ENCODE peak calls at places on chromosomes 12 and 14, in nine cellular contexts. U is psoas muscle, S is heart right ventricle, M is aorta, D is gastrocnemius medialis, V is esophagus squamous epithelium, Y is PC-3, Z is cardiac muscle cell, N is mammary epithelial cell. B is an unnamed sample.

GRCh38 chr12:132133952-132134652 is 10.0 kb downstream of the DDX51 start:
- DNase-seq in U (no peak), S (no peak), M (peak), D (no peak), V (no peak), Y (no peak), Z (no peak), N (no peak), B (no peak)

GRCh38 chr12:7259060-7259459 is 44.8 kb upstream of the ACSM4 start:
- DNase-seq in U (no peak), S (no peak), M (no peak), D (no peak), V (no peak), Y (no peak), Z (no peak), N (no peak), B (no peak)

GRCh38 chr14:58599707-58600106 is 38.1 kb upstream of the DACT1 start:
- DNase-seq in U (no peak), S (no peak), M (no peak), D (no peak), V (no peak), Y (no peak), Z (no peak), N (no peak), B (no peak)

GRCh38 chr12:116244001-116244400 is 33.5 kb downstream of the MED13L start:
- DNase-seq in U (no peak), S (no peak), M (no peak), D (no peak), V (no peak), Y (peak), Z (no peak), N (peak), B (no peak)

GRCh38 chr12:108477055-108477880 is 37.8 kb upstream of the FICD start:
- DNase-seq in U (no peak), S (no peak), M (no peak), D (no peak), V (no peak), Y (no peak), Z (no peak), N (no peak), B (no peak)

GRCh38 chr12:80862606-80863005 is 75.1 kb downstream of the LIN7A start:
- DNase-seq in U (no peak), S (no peak), M (no peak), D (no peak), V (no peak), Y (no peak), Z (no peak), N (no peak), B (no peak)

GRCh38 chr14:60310086-60310684 is 61.2 kb downstream of the PPM1A start:
- DNase-seq in U (no peak), S (no peak), M (no peak), D (no peak), V (no peak), Y (no peak), Z (no peak), N (no peak), B (no peak)

GRCh38 chr14:21840765-21841164 is 167.1 kb upstream of the OR4E1 start:
- DNase-seq in U (no peak), S (no peak), M (no peak), D (no peak), V (no peak), Y (peak), Z (no peak), N (peak), B (no peak)

GRCh38 chr12:68310370-68310769 is 21.8 kb downstream of the MDM1 start:
- DNase-seq in U (no peak), S (no peak), M (no peak), D (no peak), V (no peak), Y (peak), Z (no peak), N (peak), B (peak)

GRCh38 chr12:13539051-13539450 is 342.5 kb downstream of the EMP1 start:
- DNase-seq in U (no peak), S (no peak), M (no peak), D (no peak), V (no peak), Y (no peak), Z (no peak), N (no peak), B (no peak)

GRCh38 chr12:76533331-76533730 is 26.2 kb downstream of the OSBPL8 start:
- DNase-seq in U (no peak), S (no peak), M (no peak), D (no peak), V (no peak), Y (no peak), Z (peak), N (no peak), B (no peak)

GRCh38 chr12:95796225-95796981 is 5.8 kb upstream of the NTN4 start:
- DNase-seq in U (no peak), S (no peak), M (no peak), D (no peak), V (no peak), Y (peak), Z (no peak), N (peak), B (peak)

GRCh38 chr12:52203126-52203921 is 11.5 kb upstream of the KRT80 start:
- DNase-seq in U (peak), S (no peak), M (peak), D (peak), V (no peak), Y (peak), Z (no peak), N (peak), B (no peak)

GRCh38 chr14:103006106-103006505 is 51.2 kb downstream of the CDC42BPB start:
- DNase-seq in U (no peak), S (no peak), M (peak), D (no peak), V (no peak), Y (no peak), Z (no peak), N (no peak), B (no peak)
- H3K27ac ChIP-seq in U (no peak), S (no peak), M (no peak), D (no peak), V (no peak), Y (no peak), Z (no peak), N (no peak), B (no peak)

DNA sequence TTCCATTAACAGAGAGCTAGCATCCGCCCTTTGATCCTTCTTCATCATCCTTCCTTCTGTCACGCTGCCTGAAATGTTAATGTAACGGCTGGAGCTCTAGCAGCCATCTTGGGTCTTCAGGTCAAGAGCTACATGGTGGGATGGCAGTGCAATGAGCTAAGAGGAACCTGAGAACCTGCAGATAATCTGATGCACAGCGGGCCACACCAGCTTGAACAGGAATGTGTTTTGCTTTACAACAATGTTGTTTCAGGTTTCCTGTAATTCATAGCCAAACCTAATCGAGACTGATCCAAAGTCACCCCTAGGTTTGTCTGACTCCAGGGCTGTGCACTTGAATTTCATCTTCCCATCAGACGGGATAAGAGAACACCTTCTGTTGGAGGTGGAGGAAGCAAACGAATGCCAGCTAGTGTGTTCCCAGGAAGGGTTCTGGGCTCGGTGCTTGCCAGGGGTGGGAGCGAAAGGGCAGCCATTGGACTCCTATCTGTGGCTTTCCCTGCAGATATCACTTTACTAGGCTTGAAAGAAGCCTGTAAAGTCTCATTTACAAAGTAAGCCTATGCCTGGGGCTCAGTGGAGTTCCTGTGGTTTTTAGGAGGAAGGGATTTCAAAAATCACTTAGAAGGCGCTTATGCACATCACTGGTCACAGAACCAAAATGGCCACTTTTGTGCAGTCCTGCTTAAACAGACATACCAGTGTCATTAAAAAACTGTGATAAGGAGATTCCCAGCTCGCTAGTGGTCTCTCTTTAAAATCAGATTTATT is 22.9 kb downstream of the CLMN start:
- DNase-seq in U (no peak), S (no peak), M (no peak), D (no peak), V (no peak), Y (no peak), Z (no peak), N (no peak), B (no peak)
- H3K27ac ChIP-seq in U (no peak), S (no peak), M (no peak), D (no peak), V (no peak), Y (no peak), Z (no peak), N (no peak), B (no peak)

DNA sequence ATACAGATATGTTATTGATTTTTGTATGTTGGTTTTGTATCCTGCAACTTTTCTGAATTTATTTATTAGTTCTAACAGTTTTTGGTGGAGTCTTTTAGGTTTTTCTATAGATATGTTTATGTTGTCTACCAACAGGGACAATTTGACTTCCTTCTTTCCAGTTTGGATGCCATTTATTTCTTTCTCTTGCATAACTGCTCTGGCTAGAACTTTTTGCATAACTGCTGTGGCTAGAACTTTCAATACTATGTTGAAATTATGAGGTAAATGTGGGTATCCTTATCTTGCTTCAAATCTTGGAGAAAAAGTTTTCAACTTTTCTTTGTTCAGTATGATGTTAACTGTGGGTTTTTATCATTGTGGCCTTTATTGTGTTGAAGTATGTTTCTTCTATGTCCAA is 39.9 kb upstream of the PLBD1 start:
- DNase-seq in U (no peak), S (no peak), M (no peak), D (no peak), V (no peak), Y (no peak), Z (no peak), N (no peak), B (no peak)
- H3K27ac ChIP-seq in U (no peak), S (no peak), M (no peak), D (no peak), V (no peak), Y (no peak), Z (no peak), N (no peak), B (no peak)

DNA sequence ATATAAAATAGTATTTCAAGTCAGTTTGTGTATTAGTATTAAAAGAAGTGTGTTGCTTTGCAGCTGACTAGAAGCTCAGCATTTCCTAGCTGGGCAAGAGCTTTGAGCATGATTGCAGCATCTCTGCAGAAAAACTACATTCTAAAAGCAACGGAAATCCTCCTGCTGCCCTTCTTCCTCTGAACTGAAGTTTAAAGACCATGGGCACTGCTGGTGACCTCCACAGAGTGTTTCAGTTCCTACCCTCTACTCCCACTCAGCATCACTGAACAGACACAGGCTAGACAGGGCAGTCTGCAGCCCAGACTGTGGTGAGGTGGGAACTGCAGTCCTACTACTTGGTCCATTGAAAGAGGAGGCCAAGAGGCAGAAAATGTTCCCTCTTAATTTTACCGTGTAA is 59.0 kb downstream of the FAR2 start:
- DNase-seq in U (no peak), S (no peak), M (no peak), D (no peak), V (no peak), Y (no peak), Z (no peak), N (no peak), B (no peak)
- H3K27ac ChIP-seq in U (no peak), S (no peak), M (no peak), D (no peak), V (no peak), Y (no peak), Z (no peak), N (no peak), B (no peak)

DNA sequence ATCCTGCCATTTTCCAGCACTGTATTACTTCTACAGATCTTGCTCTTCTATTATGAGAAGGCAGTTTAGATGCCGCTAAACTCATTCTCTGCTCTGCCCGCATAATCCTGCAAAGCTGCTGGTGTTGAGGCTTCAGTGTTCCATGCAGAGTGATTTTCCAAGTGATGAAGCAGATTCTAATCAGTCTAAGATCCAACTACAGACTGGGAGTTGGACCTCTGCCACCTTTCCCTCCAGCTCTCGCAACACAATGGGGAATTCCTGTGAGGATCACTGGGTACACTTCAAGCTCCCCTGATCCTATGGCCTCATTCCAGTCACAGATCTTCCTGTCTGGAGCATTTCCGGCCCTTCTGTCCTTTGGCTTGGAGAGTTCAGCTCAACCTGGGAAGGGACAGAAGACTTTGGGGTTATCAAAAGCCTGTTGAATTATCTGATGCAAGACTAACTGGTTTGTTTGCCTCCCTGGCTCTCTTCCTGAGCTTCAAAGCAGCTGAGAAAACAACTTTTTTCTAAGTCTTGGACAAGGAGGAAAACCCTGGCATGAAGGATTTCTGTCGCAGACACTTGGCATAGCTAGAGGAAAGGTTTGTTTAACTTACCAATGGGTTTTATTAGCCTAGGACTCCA is 333.9 kb downstream of the ZFP36L1 start:
- DNase-seq in U (peak), S (no peak), M (no peak), D (peak), V (no peak), Y (peak), Z (no peak), N (peak), B (peak)
- H3K27ac ChIP-seq in U (peak), S (no peak), M (peak), D (peak), V (peak), Y (peak), Z (no peak), N (peak), B (peak)

GRCh38 chr12:106915635-106916026 is 40.1 kb upstream of the TMEM263 start:
- DNase-seq in U (no peak), S (no peak), M (no peak), D (no peak), V (no peak), Y (no peak), Z (peak), N (no peak), B (no peak)

GRCh38 chr12:106917503-106917902 is 38.2 kb upstream of the TMEM263 start:
- DNase-seq in U (no peak), S (no peak), M (no peak), D (no peak), V (no peak), Y (no peak), Z (peak), N (no peak), B (no peak)

GRCh38 chr12:106918746-106919145 is 37.0 kb upstream of the TMEM263 start:
- DNase-seq in U (no peak), S (no peak), M (no peak), D (no peak), V (no peak), Y (peak), Z (peak), N (no peak), B (peak)

GRCh38 chr12:106913456-106913855 is 42.3 kb upstream of the TMEM263 start:
- DNase-seq in U (no peak), S (no peak), M (no peak), D (no peak), V (no peak), Y (no peak), Z (no peak), N (no peak), B (no peak)

GRCh38 chr12:106914796-106915634 is 40.7 kb upstream of the TMEM263 start:
- DNase-seq in U (no peak), S (no peak), M (no peak), D (no peak), V (no peak), Y (no peak), Z (no peak), N (no peak), B (no peak)
- H3K27ac ChIP-seq in U (no peak), S (no peak), M (no peak), D (no peak), V (no peak), Y (no peak), Z (no peak), N (no peak), B (no peak)

B was measured in RWPE1.